ENCODE peak calls at places on chromosomes 7 and 10, in nine cellular contexts. F is T47D; G is tibial artery; J is activated naive CD4-positive, alpha-beta T cell treated with anti-CD3 and anti-CD28 coated beads for 36 hours; I is NCI-H1436; Z is CD4-positive, alpha-beta T cell; P is GM03348; A is endodermal cell; D is glomerular endothelial cell. C is an unnamed sample.

GRCh38 chr7:110977127-110977776 is 113.7 kb upstream of the LRRN3 start:
- DNase-seq in F (no peak), G (no peak), J (no peak), I (no peak), Z (no peak), P (no peak), A (no peak), D (no peak), C (no peak)

GRCh38 chr7:44469461-44469860 is 21.0 kb downstream of the NUDCD3 start:
- DNase-seq in F (no peak), G (no peak), J (no peak), I (no peak), Z (no peak), P (no peak), A (no peak), D (no peak), C (no peak)

GRCh38 chr10:95264227-95265051 is 26.4 kb downstream of the PDLIM1 start:
- DNase-seq in F (no peak), G (no peak), J (no peak), I (no peak), Z (no peak), P (no peak), A (peak), D (no peak), C (no peak)

GRCh38 chr10:60124536-60124935 is 218.2 kb upstream of the CCDC6 start:
- DNase-seq in F (no peak), G (no peak), J (no peak), I (no peak), Z (no peak), P (no peak), A (no peak), D (no peak), C (no peak)

GRCh38 chr10:109773818-109774440 is 149.4 kb downstream of the XPNPEP1 start:
- DNase-seq in F (peak), G (no peak), J (no peak), I (peak), Z (no peak), P (peak), A (no peak), D (no peak), C (peak)

GRCh38 chr10:133258818-133259602 is 17.7 kb downstream of the ADAM8 start:
- DNase-seq in F (no peak), G (peak), J (peak), I (no peak), Z (peak), P (peak), A (no peak), D (peak), C (peak)

GRCh38 chr10:3477683-3478082 is 305.1 kb upstream of the PITRM1 start:
- DNase-seq in F (no peak), G (no peak), J (no peak), I (no peak), Z (no peak), P (peak), A (no peak), D (no peak), C (no peak)

GRCh38 chr10:132446661-132447445 is 49.9 kb downstream of the PWWP2B start:
- DNase-seq in F (no peak), G (no peak), J (peak), I (peak), Z (peak), P (peak), A (peak), D (no peak), C (no peak)

GRCh38 chr7:22997871-22998515 is 15.9 kb downstream of the HYCC1 start:
- DNase-seq in F (no peak), G (no peak), J (no peak), I (no peak), Z (no peak), P (no peak), A (no peak), D (no peak), C (no peak)

GRCh38 chr7:76211216-76211615 is 9.5 kb downstream of the SRRM3 start:
- DNase-seq in F (no peak), G (no peak), J (no peak), I (no peak), Z (no peak), P (no peak), A (no peak), D (no peak), C (no peak)

GRCh38 chr10:68231106-68231901 is 609 bp downstream of the ATOH7 start:
- DNase-seq in F (peak), G (peak), J (peak), I (peak), Z (no peak), P (peak), A (peak), D (no peak), C (peak)

C was measured in pons.